ENCODE peak calls at places on chromosome 3, in five cellular contexts. P is hippocampal formation; J is CD4-positive, alpha-beta memory T cell; O is T-helper 1 cell; U is AG10803. Y is an unnamed sample.

GRCh38 chr3:152225176-152225575 is 43.6 kb upstream of the MBNL1 start:
- DNase-seq in U (no peak), O (no peak), P (no peak), J (no peak), Y (no peak)

GRCh38 chr3:32945136-32945535 is 6.3 kb upstream of the CCR4 start:
- DNase-seq in J (no peak), P (no peak), U (no peak), O (no peak), Y (no peak)

GRCh38 chr3:153714588-153715285 is 406.5 kb upstream of the ARHGEF26 start:
- DNase-seq in J (no peak), U (no peak), P (no peak), O (no peak), Y (no peak)

GRCh38 chr3:48088056-48088748 is 72.0 kb upstream of the MAP4 start:
- DNase-seq in U (peak), P (peak), J (no peak), O (no peak), Y (peak)

GRCh38 chr3:73502609-73503560 is 121.9 kb downstream of the PDZRN3 start:
- DNase-seq in P (peak), O (no peak), J (peak), U (peak), Y (peak)

GRCh38 chr3:70973558-70973957 is 610.0 kb downstream of the FOXP1 start:
- DNase-seq in O (no peak), J (no peak), P (no peak), U (peak), Y (no peak)

GRCh38 chr3:182309120-182309519 is 484.2 kb upstream of the ATP11B start:
- DNase-seq in U (no peak), P (no peak), J (no peak), O (no peak), Y (no peak)

GRCh38 chr3:143307613-143308183 is 188.1 kb downstream of the CHST2 start:
- DNase-seq in U (peak), J (no peak), O (no peak), P (no peak), Y (no peak)

GRCh38 chr3:156772588-156773206 is 53.5 kb upstream of the LEKR1 start:
- DNase-seq in P (no peak), U (no peak), O (no peak), J (no peak), Y (no peak)

GRCh38 chr3:58200846-58201355 is 9.9 kb downstream of the DNASE1L3 start:
- DNase-seq in O (no peak), J (no peak), P (no peak), U (no peak), Y (no peak)

GRCh38 chr3:75506603-75507002 is 157.5 kb upstream of the FRG2C start:
- DNase-seq in J (no peak), O (no peak), P (no peak), U (no peak), Y (no peak)

GRCh38 chr3:70244422-70244821 is 68.0 kb downstream of the MDFIC2 start:
- DNase-seq in J (no peak), O (no peak), U (no peak), P (no peak), Y (no peak)

GRCh38 chr3:122416966-122417365 is 1.1 kb upstream of the WDR5B start:
- DNase-seq in J (no peak), U (no peak), P (no peak), O (no peak), Y (no peak)

GRCh38 chr3:175270199-175270837 is 411.2 kb downstream of the NAALADL2 start:
- DNase-seq in J (no peak), P (no peak), U (no peak), O (no peak), Y (no peak)

GRCh38 chr3:45546636-45547201 is 47.8 kb upstream of the LIMD1 start:
- DNase-seq in P (no peak), U (no peak), J (no peak), O (no peak), Y (peak)

GRCh38 chr3:147945968-147946519 is 536.9 kb downstream of the ZIC1 start:
- DNase-seq in U (peak), O (no peak), P (no peak), J (no peak), Y (no peak)

GRCh38 chr3:146166450-146167222 is 5.7 kb upstream of the PLOD2 start:
- DNase-seq in P (no peak), O (no peak), U (peak), J (no peak), Y (no peak)

GRCh38 chr3:94811836-94812235 is 749.0 kb downstream of the NSUN3 start:
- DNase-seq in J (no peak), U (no peak), P (no peak), O (no peak), Y (no peak)

GRCh38 chr3:32577621-32578556 is 7.2 kb upstream of the DYNC1LI1 start:
- DNase-seq in O (no peak), U (peak), P (peak), J (no peak), Y (no peak)

GRCh38 chr3:189316296-189317019 is 144.7 kb downstream of the TPRG1 start:
- DNase-seq in J (no peak), P (no peak), U (no peak), O (no peak), Y (no peak)

GRCh38 chr3:447671-448070 is 251.1 kb downstream of the CHL1 start:
- DNase-seq in O (no peak), J (no peak), P (no peak), U (no peak), Y (no peak)